ENCODE peak calls at places on chromosomes 4 and X, in six cellular contexts. A, E, N, Q, Y and I are unnamed samples.

GRCh38 chr4:140726776-140727500 is 29.2 kb downstream of the TBC1D9 start:
- DNase-seq in E (no peak), N (no peak), A (no peak), Y (no peak), Q (no peak), I (no peak)

GRCh38 chr4:168981460-168981859 is 28.6 kb downstream of the CBR4 start:
- DNase-seq in Y (no peak), Q (no peak), E (no peak), A (no peak), N (no peak), I (no peak)

GRCh38 chr4:25865586-25865985 is 2.8 kb upstream of the SEL1L3 start:
- DNase-seq in N (no peak), E (no peak), Q (peak), A (no peak), Y (peak), I (peak)

GRCh38 chr4:74755486-74755885 is 38.8 kb downstream of the BTC start:
- DNase-seq in Y (peak), Q (no peak), A (no peak), N (no peak), E (no peak), I (no peak)

GRCh38 chrX:12984629-12985303 is 9.9 kb downstream of the TMSB4X start:
- DNase-seq in Y (no peak), N (no peak), Q (no peak), E (no peak), A (peak), I (no peak)

GRCh38 chr4:84965558-84966381 is 720 bp downstream of the WDFY3 start:
- DNase-seq in E (no peak), Q (peak), A (no peak), N (peak), Y (peak), I (no peak)

GRCh38 chr4:154344686-154345085 is 146.9 kb downstream of the DCHS2 start:
- DNase-seq in Y (no peak), A (no peak), E (no peak), Q (peak), N (no peak), I (no peak)

GRCh38 chrX:2967998-2968909 is 38.1 kb upstream of the ARSH start:
- DNase-seq in A (peak), Y (no peak), N (no peak), E (no peak), Q (no peak), I (peak)

GRCh38 chrX:105502336-105502735 is 281.8 kb upstream of the TEX13A start:
- DNase-seq in E (no peak), Y (no peak), A (no peak), N (no peak), Q (no peak), I (no peak)

GRCh38 chrX:97984641-97985040 is 1100.9 kb downstream of the RPA4 start:
- DNase-seq in E (no peak), Q (peak), Y (no peak), A (no peak), N (no peak), I (no peak)

GRCh38 chrX:115911967-115912366 is 258.6 kb upstream of the AGTR2 start:
- DNase-seq in Q (no peak), E (no peak), N (no peak), Y (no peak), A (no peak), I (no peak)

GRCh38 chr4:74536557-74536956 is 91.6 kb downstream of the AREG start:
- DNase-seq in Y (no peak), E (no peak), A (no peak), N (no peak), Q (no peak), I (no peak)

GRCh38 chr4:40910706-40911105 is 161.0 kb downstream of the NSUN7 start:
- DNase-seq in A (no peak), E (no peak), N (no peak), Q (no peak), Y (no peak), I (no peak)

GRCh38 chr4:161359491-161359890 is 804.3 kb downstream of the FSTL5 start:
- DNase-seq in Y (no peak), A (no peak), Q (no peak), E (no peak), N (no peak), I (no peak)

GRCh38 chrX:53318766-53319353 is 37.5 kb upstream of the IQSEC2 start:
- DNase-seq in N (no peak), E (no peak), Q (no peak), A (no peak), Y (no peak), I (no peak)

GRCh38 chr4:8656711-8657380 is 64.3 kb downstream of the CPZ start:
- DNase-seq in Q (no peak), E (no peak), Y (no peak), A (no peak), N (no peak), I (no peak)

GRCh38 chrX:102963955-102964354 is 26.9 kb downstream of the RAB40AL start:
- DNase-seq in A (no peak), E (no peak), Q (no peak), Y (no peak), N (no peak), I (no peak)

GRCh38 chr4:1866095-1866755 is 5.0 kb upstream of the NSD2 start:
- DNase-seq in Y (no peak), N (no peak), A (no peak), Q (no peak), E (no peak), I (no peak)

GRCh38 chr4:57462843-57463242 is 352.7 kb upstream of the IGFBP7 start:
- DNase-seq in E (no peak), Y (no peak), A (no peak), Q (no peak), N (no peak), I (no peak)